ENCODE peak calls at places on chromosomes 1 and 21, in seven cellular contexts. E, A, I, Q, S, Z and W are unnamed samples.

GRCh38 chr21:16029065-16029464 is 299.3 kb downstream of the USP25 start:
- DNase-seq in Z (no peak), I (no peak), A (no peak), S (no peak), E (no peak), Q (no peak), W (no peak)

GRCh38 chr21:14737278-14737677 is 191.2 kb upstream of the SAMSN1 start:
- DNase-seq in I (no peak), Z (no peak), Q (no peak), A (no peak), E (no peak), S (no peak), W (no peak)

GRCh38 chr21:45041351-45041805 is 33.0 kb upstream of the ADARB1 start:
- DNase-seq in S (no peak), A (no peak), Q (peak; percentile 81), Z (no peak), E (no peak), I (peak; percentile 45), W (peak; percentile 95)

GRCh38 chr1:236725638-236726037 is 39.3 kb downstream of the ACTN2 start:
- DNase-seq in A (no peak), Z (no peak), S (no peak), I (no peak), E (no peak), Q (no peak), W (no peak)

GRCh38 chr1:53593758-53594380 is 134.7 kb downstream of the DMRTB1 start:
- DNase-seq in A (no peak), I (peak; percentile 52), Q (peak; percentile 84), S (peak; percentile 55), E (peak; percentile 80), Z (no peak), W (no peak)

GRCh38 chr1:85628791-85629531 is 48.4 kb downstream of the CCN1 start:
- DNase-seq in E (peak; percentile 67), I (peak; percentile 56), S (no peak), Q (peak; percentile 77), Z (no peak), A (no peak), W (peak; percentile 42)

GRCh38 chr1:203025721-203026665 is at the start of gene PPFIA4:
- DNase-seq in E (peak; percentile 94), S (peak; percentile 82), Z (no peak), A (peak; percentile 44), Q (peak; percentile 94), I (peak; percentile 93), W (peak; percentile 89)

GRCh38 chr1:11929849-11930248 is 3.6 kb upstream of the KIAA2013 start:
- DNase-seq in Q (no peak), E (no peak), S (no peak), I (peak; percentile 72), Z (no peak), A (peak; percentile 42), W (peak; percentile 91)

GRCh38 chr1:212413902-212414327 is 771 bp downstream of the PACC1 start:
- DNase-seq in Z (no peak), I (no peak), Q (no peak), A (no peak), E (no peak), S (no peak), W (no peak)

GRCh38 chr1:93080424-93080823 is 1.3 kb downstream of the MTF2 start:
- DNase-seq in Q (no peak), A (no peak), Z (no peak), I (no peak), E (peak; percentile 80), S (no peak), W (no peak)

GRCh38 chr1:58884706-58885661 is 101.1 kb upstream of the JUN start:
- DNase-seq in S (no peak), Q (no peak), Z (no peak), A (no peak), E (no peak), I (peak; percentile 77), W (peak; percentile 81)
- H3K4me1 ChIP-seq in S (peaks cover 6% of the 10 kb centered on the region), Q (peaks cover 56% of the 10 kb centered on the region), Z (peaks cover 80% of the 10 kb centered on the region), A (peaks cover 55% of the 10 kb centered on the region), E (peaks cover 2% of the 10 kb centered on the region), I (peaks cover 46% of the 10 kb centered on the region), W (no peaks in the 10 kb centered on the region)

GRCh38 chr1:156675271-156675708 is 1.9 kb downstream of the NES start:
- DNase-seq in S (no peak), I (no peak), Z (no peak), Q (no peak), A (no peak), E (no peak), W (no peak)
- H3K4me3 ChIP-seq in S (peak overlapping the region; percentile 83), I (no peak overlapping the region), Z (no peak overlapping the region), Q (peak overlapping the region; percentile 58), A (peak overlapping the region; percentile 78), E (peak overlapping the region; percentile 54), W (peak overlapping the region; percentile 57)

GRCh38 chr1:66355756-66356155 is 178.2 kb upstream of the SGIP1 start:
- DNase-seq in A (no peak), Z (no peak), E (peak; percentile 66), S (no peak), Q (no peak), I (no peak), W (no peak)
- H3K4me1 ChIP-seq in A (peaks cover 33% of the 10 kb centered on the region), Z (peaks cover 64% of the 10 kb centered on the region), E (peaks cover 23% of the 10 kb centered on the region), S (peaks cover 19% of the 10 kb centered on the region), Q (peaks cover 50% of the 10 kb centered on the region), I (peaks cover 12% of the 10 kb centered on the region), W (no peaks in the 10 kb centered on the region)

GRCh38 chr1:44029260-44029910 is 1.9 kb downstream of the SLC6A9 start:
- DNase-seq in Z (no peak), I (no peak), Q (no peak), E (no peak), S (no peak), A (no peak), W (no peak)

GRCh38 chr1:44024903-44025525 is 6.2 kb downstream of the SLC6A9 start:
- DNase-seq in Z (no peak), I (peak; percentile 16), A (no peak), Q (no peak), S (no peak), E (no peak), W (no peak)

GRCh38 chr1:44024031-44024902 is 7.0 kb downstream of the SLC6A9 start:
- DNase-seq in I (peak; percentile 30), Z (no peak), E (no peak), A (no peak), Q (no peak), S (no peak), W (no peak)

GRCh38 chr1:44027320-44027719 is 3.9 kb downstream of the SLC6A9 start:
- DNase-seq in Z (no peak), S (no peak), A (no peak), E (no peak), I (no peak), Q (no peak), W (no peak)

DNA sequence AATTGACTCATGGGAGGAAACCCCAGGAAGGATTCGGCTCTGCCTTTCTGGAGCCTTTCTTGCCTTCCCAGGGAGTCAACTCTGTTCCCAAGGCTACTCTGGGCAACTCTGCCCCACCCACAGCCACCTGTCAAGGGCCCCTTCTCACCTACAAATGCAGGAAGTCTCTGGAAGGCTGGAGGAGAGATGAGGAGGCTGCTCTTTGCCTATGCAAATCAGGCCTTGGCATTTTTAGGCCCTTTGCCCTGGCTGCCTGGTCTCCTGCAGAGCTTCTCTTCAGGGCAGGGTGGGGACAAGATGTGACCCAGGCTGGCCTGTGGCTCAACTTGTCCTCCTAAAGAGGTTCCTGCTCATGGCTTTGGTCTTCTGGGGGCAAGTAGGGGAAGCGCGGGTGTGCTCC is 5.4 kb downstream of the SLC6A9 start:
- DNase-seq in I (peak; percentile 82), Q (no peak), S (no peak), A (no peak), Z (no peak), E (no peak), W (no peak)
- H3K4me3 ChIP-seq in I (no peak overlapping the region), Q (no peak overlapping the region), S (no peak overlapping the region), A (no peak overlapping the region), Z (no peak overlapping the region), E (no peak overlapping the region), W (no peak overlapping the region)

GRCh38 chr1:9807541-9807940 is 16.2 kb downstream of the CLSTN1 start:
- DNase-seq in I (no peak), Q (peak; percentile 61), Z (no peak), E (no peak), S (no peak), A (no peak), W (no peak)

GRCh38 chr1:9811239-9811966 is 12.4 kb downstream of the CLSTN1 start:
- DNase-seq in E (no peak), A (no peak), Z (no peak), I (no peak), Q (no peak), S (no peak), W (no peak)

GRCh38 chr1:9805006-9805526 is 18.7 kb downstream of the CLSTN1 start:
- DNase-seq in I (no peak), Q (no peak), A (no peak), E (peak; percentile 61), S (no peak), Z (no peak), W (peak; percentile 7)

GRCh38 chr1:9809122-9809521 is 14.6 kb downstream of the CLSTN1 start:
- DNase-seq in E (no peak), A (no peak), I (no peak), Z (no peak), Q (peak; percentile 57), S (no peak), W (no peak)

DNA sequence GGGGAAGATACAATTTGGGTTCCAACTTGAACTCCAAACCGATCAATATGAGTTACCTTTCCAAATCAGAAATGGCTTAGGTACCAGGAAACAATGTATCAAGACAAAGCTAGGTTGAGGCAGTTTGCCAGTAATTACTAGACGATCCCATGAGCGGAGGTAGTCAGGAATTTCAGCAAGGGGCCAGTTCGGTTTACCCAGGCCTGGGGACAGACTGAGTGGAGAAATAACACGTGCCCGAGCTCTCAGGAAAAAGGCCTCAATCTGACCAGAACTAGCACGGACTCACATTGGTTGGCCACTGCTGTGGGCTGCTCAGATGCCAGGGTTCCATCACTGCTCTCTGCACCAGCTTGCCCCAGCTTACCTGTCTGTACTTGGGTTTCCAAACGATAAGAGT is 15.3 kb downstream of the CLSTN1 start:
- DNase-seq in A (no peak), Z (no peak), S (no peak), Q (peak; percentile 26), I (no peak), E (no peak), W (no peak)
- H3K4me1 ChIP-seq in A (peaks cover 18% of the 10 kb centered on the region), Z (peaks cover 87% of the 10 kb centered on the region), S (peaks cover 14% of the 10 kb centered on the region), Q (peaks cover 7% of the 10 kb centered on the region), I (peaks cover 28% of the 10 kb centered on the region), E (no peaks in the 10 kb centered on the region), W (no peaks in the 10 kb centered on the region)